ENCODE peak calls at places on chromosome 15, in five cellular contexts. One of them, this sample, is unnamed.

GRCh38 chr15:42102646-42103235 is 8.4 kb upstream of the PLA2G4D start:
- DNase-seq in H1: no peak
- DNase-seq in neural progenitor cell: no peak
- DNase-seq in fibroblast of lung: peak; percentile 48
- DNase-seq in hepatocyte: no peak
- DNase-seq in this sample: no peak

GRCh38 chr15:42068601-42069000 is 25.8 kb downstream of the PLA2G4D start:
- DNase-seq in H1: no peak
- DNase-seq in hepatocyte: no peak
- DNase-seq in neural progenitor cell: no peak
- DNase-seq in fibroblast of lung: no peak
- DNase-seq in this sample: no peak

GRCh38 chr15:83283813-83284562 is 476 bp downstream of the BNC1 start:
- DNase-seq in fibroblast of lung: peak; percentile 19
- DNase-seq in hepatocyte: peak; percentile 16
- DNase-seq in H1: no peak
- DNase-seq in neural progenitor cell: peak; percentile 57
- DNase-seq in this sample: no peak

GRCh38 chr15:90902996-90903732 is at the start of gene MAN2A2:
- DNase-seq in hepatocyte: peak; percentile 79
- DNase-seq in neural progenitor cell: peak; percentile 73
- DNase-seq in fibroblast of lung: peak; percentile 19
- DNase-seq in H1: no peak
- DNase-seq in this sample: peak; percentile 55

GRCh38 chr15:28879551-28879950 is 6.2 kb upstream of the APBA2 start:
- DNase-seq in neural progenitor cell: no peak
- DNase-seq in fibroblast of lung: no peak
- DNase-seq in hepatocyte: no peak
- DNase-seq in H1: no peak
- DNase-seq in this sample: no peak

GRCh38 chr15:95459288-95459687 is 871.2 kb upstream of the NR2F2 start:
- DNase-seq in fibroblast of lung: no peak
- DNase-seq in neural progenitor cell: no peak
- DNase-seq in H1: no peak
- DNase-seq in hepatocyte: no peak
- DNase-seq in this sample: no peak

GRCh38 chr15:92681141-92681622 is 25.6 kb upstream of the FAM174B start:
- DNase-seq in H1: no peak
- DNase-seq in hepatocyte: peak; percentile 73
- DNase-seq in neural progenitor cell: no peak
- DNase-seq in fibroblast of lung: peak; percentile 96
- DNase-seq in this sample: no peak

GRCh38 chr15:99818872-99819271 is 85.6 kb upstream of the LYSMD4 start:
- DNase-seq in H1: no peak
- DNase-seq in fibroblast of lung: no peak
- DNase-seq in neural progenitor cell: no peak
- DNase-seq in hepatocyte: no peak
- DNase-seq in this sample: no peak

GRCh38 chr15:31338879-31339557 is 12.4 kb downstream of the KLF13 start:
- DNase-seq in neural progenitor cell: no peak
- DNase-seq in hepatocyte: peak; percentile 58
- DNase-seq in H1: no peak
- DNase-seq in fibroblast of lung: peak; percentile 59
- DNase-seq in this sample: no peak

GRCh38 chr15:87793736-87794135 is 462.8 kb downstream of the NTRK3 start:
- DNase-seq in fibroblast of lung: no peak
- DNase-seq in hepatocyte: no peak
- DNase-seq in H1: no peak
- DNase-seq in neural progenitor cell: no peak
- DNase-seq in this sample: no peak

GRCh38 chr15:47184405-47185221 is 532.7 kb upstream of the SEMA6D start:
- DNase-seq in neural progenitor cell: peak; percentile 66
- DNase-seq in fibroblast of lung: peak; percentile 39
- DNase-seq in H1: no peak
- DNase-seq in hepatocyte: peak; percentile 54
- DNase-seq in this sample: no peak

GRCh38 chr15:94239474-94239873 is 8.1 kb downstream of the MCTP2 start:
- DNase-seq in neural progenitor cell: no peak
- DNase-seq in fibroblast of lung: no peak
- DNase-seq in hepatocyte: no peak
- DNase-seq in H1: no peak
- DNase-seq in this sample: no peak

GRCh38 chr15:80099246-80099645 is 39.8 kb downstream of the ZFAND6 start:
- DNase-seq in neural progenitor cell: no peak
- DNase-seq in hepatocyte: no peak
- DNase-seq in H1: no peak
- DNase-seq in fibroblast of lung: no peak
- DNase-seq in this sample: no peak

GRCh38 chr15:76012021-76012551 is at the start of gene NRG4:
- DNase-seq in neural progenitor cell: no peak
- DNase-seq in H1: no peak
- DNase-seq in fibroblast of lung: peak; percentile 29
- DNase-seq in hepatocyte: no peak
- DNase-seq in this sample: no peak

GRCh38 chr15:99703603-99704443 is 29.4 kb downstream of the LYSMD4 start:
- DNase-seq in neural progenitor cell: peak; percentile 16
- DNase-seq in H1: no peak
- DNase-seq in hepatocyte: peak; percentile 83
- DNase-seq in fibroblast of lung: peak; percentile 96
- DNase-seq in this sample: peak; percentile 16

GRCh38 chr15:101031203-101031602 is 112.0 kb downstream of the LRRK1 start:
- DNase-seq in neural progenitor cell: no peak
- DNase-seq in hepatocyte: no peak
- DNase-seq in fibroblast of lung: peak; percentile 61
- DNase-seq in H1: no peak
- DNase-seq in this sample: no peak

GRCh38 chr15:74884428-74885223 is 5.2 kb upstream of the MPI start:
- DNase-seq in neural progenitor cell: no peak
- DNase-seq in fibroblast of lung: no peak
- DNase-seq in hepatocyte: no peak
- DNase-seq in H1: no peak
- DNase-seq in this sample: no peak

GRCh38 chr15:78859971-78860733 is 12.5 kb upstream of the MORF4L1 start:
- DNase-seq in neural progenitor cell: peak; percentile 88
- DNase-seq in H1: peak; percentile 87
- DNase-seq in hepatocyte: peak; percentile 90
- DNase-seq in fibroblast of lung: peak; percentile 88
- DNase-seq in this sample: peak; percentile 79

GRCh38 chr15:68666120-68666811 is 87.5 kb downstream of the CORO2B start:
- DNase-seq in neural progenitor cell: peak; percentile 47
- DNase-seq in hepatocyte: no peak
- DNase-seq in fibroblast of lung: no peak
- DNase-seq in H1: no peak
- DNase-seq in this sample: peak; percentile 65

GRCh38 chr15:36251450-36251849 is 328.0 kb upstream of the CDIN1 start:
- DNase-seq in neural progenitor cell: no peak
- DNase-seq in hepatocyte: no peak
- DNase-seq in H1: no peak
- DNase-seq in fibroblast of lung: peak; percentile 30
- DNase-seq in this sample: no peak

GRCh38 chr15:74460903-74461846 is at the start of gene UBL7:
- DNase-seq in fibroblast of lung: peak; percentile 95
- DNase-seq in neural progenitor cell: peak; percentile 99
- DNase-seq in H1: peak; percentile 87
- DNase-seq in hepatocyte: peak; percentile 98
- DNase-seq in this sample: peak; percentile 98

GRCh38 chr15:101070502-101071273 is 151.5 kb downstream of the LRRK1 start:
- DNase-seq in hepatocyte: no peak
- DNase-seq in H1: no peak
- DNase-seq in neural progenitor cell: no peak
- DNase-seq in fibroblast of lung: peak; percentile 85
- DNase-seq in this sample: no peak

GRCh38 chr15:75069301-75069925 is 46.0 kb downstream of the PPCDC start:
- DNase-seq in neural progenitor cell: no peak
- DNase-seq in H1: no peak
- DNase-seq in hepatocyte: no peak
- DNase-seq in fibroblast of lung: no peak
- DNase-seq in this sample: peak; percentile 69

GRCh38 chr15:67670647-67671305 is 128.3 kb downstream of the MAP2K5 start:
- DNase-seq in fibroblast of lung: no peak
- DNase-seq in H1: no peak
- DNase-seq in neural progenitor cell: no peak
- DNase-seq in hepatocyte: no peak
- DNase-seq in this sample: no peak

GRCh38 chr15:38536201-38536676 is 28.4 kb downstream of the RASGRP1 start:
- DNase-seq in neural progenitor cell: no peak
- DNase-seq in fibroblast of lung: peak; percentile 25
- DNase-seq in hepatocyte: no peak
- DNase-seq in H1: no peak
- DNase-seq in this sample: no peak

GRCh38 chr15:37133619-37134018 is 33.3 kb upstream of the MEIS2 start:
- DNase-seq in H1: no peak
- DNase-seq in hepatocyte: no peak
- DNase-seq in neural progenitor cell: no peak
- DNase-seq in fibroblast of lung: peak; percentile 61
- DNase-seq in this sample: peak; percentile 9

GRCh38 chr15:63718590-63719035 is 115.1 kb downstream of the HERC1 start:
- DNase-seq in hepatocyte: peak; percentile 15
- DNase-seq in fibroblast of lung: peak; percentile 74
- DNase-seq in H1: no peak
- DNase-seq in neural progenitor cell: no peak
- DNase-seq in this sample: no peak

GRCh38 chr15:52232327-52232726 is 41.1 kb upstream of the GNB5 start:
- DNase-seq in H1: no peak
- DNase-seq in hepatocyte: no peak
- DNase-seq in fibroblast of lung: no peak
- DNase-seq in neural progenitor cell: no peak
- DNase-seq in this sample: peak; percentile 82

GRCh38 chr15:52234596-52235541 is 43.7 kb upstream of the GNB5 start:
- DNase-seq in hepatocyte: no peak
- DNase-seq in neural progenitor cell: no peak
- DNase-seq in fibroblast of lung: no peak
- DNase-seq in H1: no peak
- DNase-seq in this sample: peak; percentile 90

GRCh38 chr15:52233405-52233804 is 42.2 kb upstream of the GNB5 start:
- DNase-seq in fibroblast of lung: no peak
- DNase-seq in neural progenitor cell: no peak
- DNase-seq in hepatocyte: no peak
- DNase-seq in H1: no peak
- DNase-seq in this sample: peak; percentile 86

GRCh38 chr15:52238149-52238548 is 47.0 kb upstream of the GNB5 start:
- DNase-seq in H1: no peak
- DNase-seq in hepatocyte: no peak
- DNase-seq in neural progenitor cell: no peak
- DNase-seq in fibroblast of lung: no peak
- DNase-seq in this sample: no peak

DNA sequence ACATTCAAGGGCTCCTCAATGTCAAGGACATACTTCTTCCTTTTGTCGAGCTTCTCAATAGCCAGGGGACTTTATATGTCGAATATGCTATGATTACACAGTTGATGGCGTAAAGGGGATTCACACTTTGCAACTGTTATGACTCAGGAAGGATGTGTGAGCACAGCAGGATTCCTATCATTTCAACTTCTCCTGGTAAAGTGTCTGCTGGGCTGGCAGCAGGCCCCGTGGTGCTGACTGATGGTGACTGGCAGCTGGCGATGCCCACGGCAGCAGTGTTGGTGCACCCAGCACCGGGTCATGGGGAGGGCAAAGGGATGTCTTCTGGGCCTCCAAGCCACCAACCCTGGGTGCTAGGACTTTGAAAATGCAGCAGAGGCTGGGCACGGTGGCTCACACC is 44.8 kb upstream of the GNB5 start:
- DNase-seq in fibroblast of lung: no peak
- DNase-seq in neural progenitor cell: no peak
- DNase-seq in H1: no peak
- DNase-seq in hepatocyte: no peak
- DNase-seq in this sample: no peak
- H3K4me2 ChIP-seq in fibroblast of lung: no peak overlapping the region
- H3K4me2 ChIP-seq in neural progenitor cell: no peak overlapping the region
- H3K4me2 ChIP-seq in H1: no peak overlapping the region
- H3K4me2 ChIP-seq in hepatocyte: no peak overlapping the region
- H3K4me2 ChIP-seq in this sample: peak overlapping the region; percentile 85

DNA sequence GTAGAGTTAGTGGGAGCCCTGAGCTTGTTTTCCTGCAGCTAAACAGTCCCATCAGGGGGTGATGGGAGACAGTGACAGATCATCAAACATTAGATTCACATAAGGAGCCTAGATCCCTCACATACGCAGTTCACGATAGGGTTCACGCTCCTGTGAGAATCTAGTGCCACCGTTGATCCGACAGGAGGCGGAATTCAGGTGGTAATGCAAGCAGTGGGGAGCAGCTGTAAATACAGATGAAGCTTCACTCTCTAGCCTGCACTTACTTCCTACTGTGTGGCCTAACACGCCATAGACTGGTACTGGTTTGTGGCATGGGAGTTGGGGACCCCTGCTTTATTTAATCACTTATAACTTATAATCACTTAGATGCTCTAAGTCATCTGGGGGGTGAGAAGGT is 179.1 kb downstream of the AKAP13 start:
- DNase-seq in hepatocyte: no peak
- DNase-seq in H1: no peak
- DNase-seq in neural progenitor cell: no peak
- DNase-seq in fibroblast of lung: no peak
- DNase-seq in this sample: no peak
- H3K4me1 ChIP-seq in hepatocyte: peaks cover 12% of the 10 kb centered on the region
- H3K4me1 ChIP-seq in H1: peaks cover 2% of the 10 kb centered on the region
- H3K4me1 ChIP-seq in neural progenitor cell: peaks cover 15% of the 10 kb centered on the region
- H3K4me1 ChIP-seq in fibroblast of lung: no peaks in the 10 kb centered on the region
- H3K4me1 ChIP-seq in this sample: peaks cover 18% of the 10 kb centered on the region

DNA sequence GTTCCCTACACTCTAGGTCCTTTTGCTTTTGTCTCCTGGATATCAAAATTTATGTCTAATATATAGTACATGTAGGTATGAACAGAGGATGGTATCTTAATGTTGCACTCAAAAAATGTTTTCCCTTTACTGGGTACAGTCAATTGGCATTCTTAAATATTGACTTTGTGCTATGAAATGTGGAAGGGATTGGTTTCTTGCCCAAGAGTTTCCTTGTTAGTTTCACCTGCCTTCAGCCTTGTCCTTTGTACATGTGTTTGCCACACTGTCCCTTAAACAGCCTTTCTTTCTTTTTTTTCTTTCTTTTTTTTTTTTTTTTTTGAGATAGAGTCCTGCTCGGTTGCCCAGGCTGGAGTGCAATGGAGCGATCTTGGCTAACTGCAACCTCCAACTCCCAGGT is 287.1 kb downstream of the SQOR start:
- DNase-seq in H1: no peak
- DNase-seq in neural progenitor cell: no peak
- DNase-seq in hepatocyte: no peak
- DNase-seq in fibroblast of lung: no peak
- DNase-seq in this sample: no peak
- H2AFZ ChIP-seq in H1: no peak overlapping the region
- H2AFZ ChIP-seq in neural progenitor cell: no peak overlapping the region
- H2AFZ ChIP-seq in hepatocyte: no peak overlapping the region
- H2AFZ ChIP-seq in fibroblast of lung: no peak overlapping the region
- H2AFZ ChIP-seq in this sample: peak overlapping the region; percentile 13

GRCh38 chr15:40693904-40694705 is 869 bp upstream of the RAD51 start:
- DNase-seq in fibroblast of lung: no peak
- DNase-seq in hepatocyte: no peak
- DNase-seq in neural progenitor cell: no peak
- DNase-seq in H1: no peak
- DNase-seq in this sample: peak; percentile 59
- H3K4me2 ChIP-seq in fibroblast of lung: peak overlapping the region; percentile 74
- H3K4me2 ChIP-seq in hepatocyte: peak overlapping the region; percentile 88
- H3K4me2 ChIP-seq in neural progenitor cell: peak overlapping the region; percentile 91
- H3K4me2 ChIP-seq in H1: peak overlapping the region; percentile 68
- H3K4me2 ChIP-seq in this sample: peak overlapping the region; percentile 88

GRCh38 chr15:77525411-77525811 is 104.7 kb downstream of the HMG20A start:
- DNase-seq in H1: no peak
- DNase-seq in neural progenitor cell: peak; percentile 82
- DNase-seq in fibroblast of lung: no peak
- DNase-seq in hepatocyte: no peak
- DNase-seq in this sample: no peak
- H3K4me1 ChIP-seq in H1: peaks cover 5% of the 10 kb centered on the region
- H3K4me1 ChIP-seq in neural progenitor cell: peaks cover 34% of the 10 kb centered on the region
- H3K4me1 ChIP-seq in fibroblast of lung: peaks cover 6% of the 10 kb centered on the region
- H3K4me1 ChIP-seq in hepatocyte: peaks cover 40% of the 10 kb centered on the region
- H3K4me1 ChIP-seq in this sample: no peaks in the 10 kb centered on the region

GRCh38 chr15:40160021-40160420 is 848 bp upstream of the BUB1B start:
- DNase-seq in H1: no peak
- DNase-seq in hepatocyte: no peak
- DNase-seq in fibroblast of lung: no peak
- DNase-seq in neural progenitor cell: no peak
- DNase-seq in this sample: no peak
- H2AFZ ChIP-seq in H1: no peak overlapping the region
- H2AFZ ChIP-seq in hepatocyte: peak overlapping the region; percentile 91
- H2AFZ ChIP-seq in fibroblast of lung: peak overlapping the region; percentile 79
- H2AFZ ChIP-seq in neural progenitor cell: peak overlapping the region; percentile 82
- H2AFZ ChIP-seq in this sample: peak overlapping the region; percentile 95

This sample was measured in OCI-LY7.